ENCODE peak calls at places on chromosomes 13 and 19, in five cellular contexts. W, J, A, Z and L are unnamed samples.

GRCh38 chr19:18906605-18907519 is 10.9 kb upstream of the CERS1 start:
- DNase-seq in J (no peak), A (no peak), W (no peak), Z (no peak), L (no peak)

GRCh38 chr13:48842316-48842715 is 133.4 kb upstream of the FNDC3A start:
- DNase-seq in W (no peak), A (no peak), Z (no peak), J (no peak), L (no peak)

GRCh38 chr19:55536951-55537740 is at the start of gene SBK2:
- DNase-seq in Z (no peak), W (no peak), A (no peak), J (no peak), L (no peak)

GRCh38 chr19:42149447-42150202 is 17.4 kb upstream of the POU2F2 start:
- DNase-seq in A (no peak), Z (no peak), J (no peak), W (no peak), L (no peak)

GRCh38 chr19:7870571-7871279 is 3.5 kb downstream of the PRR36 start:
- DNase-seq in J (no peak), W (no peak), Z (no peak), A (peak), L (peak)

GRCh38 chr19:49492573-49493411 is 3.4 kb upstream of the RPS11 start:
- DNase-seq in Z (no peak), A (no peak), J (no peak), W (no peak), L (no peak)

GRCh38 chr13:110405597-110406450 is 98.7 kb downstream of the COL4A2 start:
- DNase-seq in J (no peak), W (no peak), A (no peak), Z (no peak), L (no peak)

GRCh38 chr19:29655648-29656335 is 9.5 kb upstream of the PLEKHF1 start:
- DNase-seq in Z (no peak), A (no peak), W (no peak), J (no peak), L (no peak)

GRCh38 chr13:71624641-71625040 is 242.4 kb downstream of the DACH1 start:
- DNase-seq in W (no peak), A (no peak), Z (no peak), J (no peak), L (no peak)

GRCh38 chr13:63117710-63118109 is 1702.1 kb upstream of the PCDH20 start:
- DNase-seq in J (no peak), Z (no peak), W (no peak), A (no peak), L (no peak)

GRCh38 chr13:46846736-46847135 is 49.8 kb upstream of the ESD start:
- DNase-seq in J (no peak), Z (no peak), W (no peak), A (no peak), L (no peak)

GRCh38 chr13:74062933-74063332 is 71.3 kb downstream of the KLF12 start:
- DNase-seq in A (peak), J (no peak), W (peak), Z (peak), L (no peak)

GRCh38 chr19:2425622-2426581 is 1.5 kb downstream of the TIMM13 start:
- DNase-seq in A (no peak), W (no peak), J (no peak), Z (no peak), L (no peak)

GRCh38 chr19:9306443-9306842 is 3.2 kb downstream of the ZNF699 start:
- DNase-seq in A (no peak), J (no peak), W (no peak), Z (peak), L (no peak)

GRCh38 chr13:102091231-102091630 is 310.6 kb downstream of the FGF14 start:
- DNase-seq in W (no peak), J (no peak), A (no peak), Z (no peak), L (no peak)

GRCh38 chr19:13935765-13936486 is 2.3 kb downstream of the PODNL1 start:
- DNase-seq in J (no peak), Z (no peak), W (no peak), A (no peak), L (no peak)

GRCh38 chr13:102214956-102215355 is 186.9 kb downstream of the FGF14 start:
- DNase-seq in W (no peak), J (no peak), Z (no peak), A (no peak), L (no peak)

GRCh38 chr13:24679686-24680085 is 522 bp upstream of the ATP12A start:
- DNase-seq in A (no peak), W (no peak), Z (no peak), J (no peak), L (no peak)

GRCh38 chr13:83221256-83221655 is 661.0 kb downstream of the SLITRK1 start:
- DNase-seq in W (no peak), J (no peak), Z (no peak), A (no peak), L (no peak)

GRCh38 chr13:56903710-56904109 is 237.0 kb upstream of the PRR20A start:
- DNase-seq in Z (no peak), J (no peak), W (no peak), A (no peak), L (no peak)

GRCh38 chr13:44223785-44224432 is 149.7 kb upstream of the SERP2 start:
- DNase-seq in J (no peak), Z (no peak), W (no peak), A (no peak), L (no peak)

GRCh38 chr19:8451885-8452284 is 7.1 kb downstream of the HNRNPM start:
- DNase-seq in J (no peak), W (no peak), A (no peak), Z (peak), L (no peak)

GRCh38 chr13:51341232-51341631 is 1.7 kb downstream of the SERPINE3 start:
- DNase-seq in J (no peak), Z (no peak), W (no peak), A (no peak), L (no peak)

GRCh38 chr19:51002542-51003311 is 1.3 kb upstream of the KLK8 start:
- DNase-seq in A (no peak), Z (no peak), J (no peak), W (peak), L (no peak)

GRCh38 chr13:95463516-95463915 is 89.0 kb upstream of the CLDN10 start:
- DNase-seq in W (no peak), J (no peak), A (no peak), Z (no peak), L (no peak)